ENCODE peak calls at places on chromosomes 5 and 9, in four cellular contexts. R is K562, O is HepG2, I is A549. U is an unnamed sample.

GRCh38 chr5:37495668-37496067 is 116.5 kb downstream of the WDR70 start:
- DNase-seq in O (no peak), R (no peak), I (no peak), U (no peak)

GRCh38 chr5:109062669-109063068 is 315.0 kb downstream of the FER start:
- DNase-seq in I (no peak), O (no peak), R (no peak), U (no peak)

GRCh38 chr5:1527533-1528205 is 3.9 kb upstream of the LPCAT1 start:
- DNase-seq in O (no peak), I (no peak), R (no peak), U (no peak)

GRCh38 chr9:127726871-127727270 is 8.2 kb downstream of the TOR2A start:
- DNase-seq in I (no peak), O (no peak), R (no peak), U (no peak)

GRCh38 chr9:108442604-108443277 is 413.0 kb downstream of the ACTL7B start:
- DNase-seq in O (peak; percentile 50), R (no peak), I (no peak), U (no peak)

GRCh38 chr5:73545403-73545779 is 20.0 kb downstream of the ANKRA2 start:
- DNase-seq in R (no peak), I (no peak), O (peak; percentile 66), U (no peak)

GRCh38 chr5:175246242-175246891 is 197.6 kb downstream of the DRD1 start:
- DNase-seq in I (peak; percentile 80), R (no peak), O (no peak), U (no peak)

GRCh38 chr5:63089147-63089546 is 510.5 kb downstream of the LRRC70 start:
- DNase-seq in I (no peak), R (no peak), O (no peak), U (no peak)

GRCh38 chr5:14577079-14577725 is 4.4 kb upstream of the OTULINL start:
- DNase-seq in R (no peak), O (no peak), I (no peak), U (no peak)

GRCh38 chr9:110202232-110202631 is 5.7 kb downstream of the C9orf152 start:
- DNase-seq in R (no peak), I (no peak), O (no peak), U (no peak)

GRCh38 chr9:110206388-110206787 is 1.6 kb downstream of the C9orf152 start:
- DNase-seq in R (no peak), O (no peak), I (no peak), U (no peak)

GRCh38 chr9:110208031-110208430 is at the start of gene C9orf152:
- DNase-seq in R (no peak), O (no peak), I (no peak), U (no peak)

DNA sequence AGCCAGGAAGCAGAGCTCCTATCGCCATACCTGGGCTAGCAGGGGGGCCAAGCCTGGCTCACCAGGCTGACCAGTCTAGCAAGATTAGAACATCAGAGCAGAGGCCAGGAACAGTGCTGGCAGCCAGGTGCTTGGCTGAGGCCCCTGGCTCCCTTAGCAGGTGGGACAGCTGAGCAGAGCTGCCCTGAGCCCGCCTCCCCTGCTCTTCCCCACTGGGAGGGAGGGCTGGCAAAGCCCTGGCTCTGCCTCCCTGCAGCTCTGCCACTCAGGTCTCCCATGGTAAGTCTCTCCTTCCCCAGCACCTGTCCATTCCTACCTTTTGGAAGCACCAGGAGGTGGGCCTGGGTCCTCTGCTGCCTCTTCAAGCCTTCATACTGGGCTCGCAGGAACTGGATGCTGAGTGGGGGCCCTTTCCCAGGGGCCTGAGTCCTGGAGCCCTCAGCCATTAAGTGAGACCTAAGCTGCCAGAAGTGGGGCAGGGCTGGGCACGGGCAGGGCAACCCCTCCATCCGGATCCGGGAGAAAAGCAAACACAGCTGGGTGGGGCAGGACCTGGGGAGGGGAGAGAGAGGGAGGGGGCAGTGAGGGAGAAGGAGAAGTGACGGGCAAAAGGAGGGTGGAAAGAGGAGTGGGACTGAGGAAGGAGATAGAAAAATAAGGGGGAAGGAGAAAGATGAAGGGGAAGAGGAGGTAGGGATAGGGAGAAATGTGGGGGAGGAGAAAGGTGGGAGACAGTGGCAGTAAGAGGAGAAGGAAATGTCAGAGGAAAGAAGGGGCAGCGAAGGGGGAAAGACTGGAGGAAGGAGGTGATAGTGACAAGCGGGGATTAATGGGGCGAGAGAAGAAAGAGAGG is 662 bp downstream of the C9orf152 start:
- DNase-seq in R (no peak), O (no peak), I (no peak), U (no peak)
- TF ChIP-seq SMC3 in R (no peak), O (no peak), I (no peak), U (no peak)

GRCh38 chr9:121860213-121860612 is 208.8 kb downstream of the DAB2IP start:
- DNase-seq in R (no peak), O (no peak), I (no peak), U (no peak)

GRCh38 chr9:121861501-121862180 is 210.2 kb downstream of the DAB2IP start:
- DNase-seq in R (peak; percentile 56), O (peak; percentile 43), I (peak; percentile 57), U (no peak)

GRCh38 chr9:121862371-121862970 is 211.0 kb downstream of the DAB2IP start:
- DNase-seq in I (no peak), R (no peak), O (no peak), U (no peak)

GRCh38 chr9:121859646-121860045 is 208.2 kb downstream of the DAB2IP start:
- DNase-seq in O (no peak), I (no peak), R (no peak), U (no peak)

DNA sequence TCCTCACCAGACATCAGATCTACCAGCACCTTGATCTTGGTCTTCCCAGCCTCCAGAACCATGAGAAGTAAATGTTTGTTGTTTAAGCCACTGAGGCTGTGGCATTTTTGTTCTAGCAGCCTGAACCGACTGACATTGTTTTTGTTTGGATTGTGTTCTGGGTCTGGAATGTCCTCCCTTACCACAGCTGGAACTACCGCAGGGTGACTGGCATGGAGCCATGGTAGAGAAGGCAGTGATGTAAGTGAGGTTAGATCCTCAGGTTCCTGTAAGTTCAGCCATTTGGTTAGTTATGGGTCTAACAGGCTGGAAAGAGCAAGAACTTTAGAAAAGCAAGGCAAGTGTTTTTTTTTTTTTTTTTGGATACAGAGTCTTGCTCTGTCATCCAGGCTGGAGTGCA is 209.3 kb downstream of the DAB2IP start:
- DNase-seq in I (no peak), O (no peak), R (no peak), U (no peak)
- TF ChIP-seq CHD4 in I (no peak), O (no peak), R (no peak), U (no peak)

GRCh38 chr9:122579874-122580273 is 3.3 kb downstream of the OR1L8 start:
- DNase-seq in O (no peak), R (no peak), I (no peak), U (no peak)

DNA sequence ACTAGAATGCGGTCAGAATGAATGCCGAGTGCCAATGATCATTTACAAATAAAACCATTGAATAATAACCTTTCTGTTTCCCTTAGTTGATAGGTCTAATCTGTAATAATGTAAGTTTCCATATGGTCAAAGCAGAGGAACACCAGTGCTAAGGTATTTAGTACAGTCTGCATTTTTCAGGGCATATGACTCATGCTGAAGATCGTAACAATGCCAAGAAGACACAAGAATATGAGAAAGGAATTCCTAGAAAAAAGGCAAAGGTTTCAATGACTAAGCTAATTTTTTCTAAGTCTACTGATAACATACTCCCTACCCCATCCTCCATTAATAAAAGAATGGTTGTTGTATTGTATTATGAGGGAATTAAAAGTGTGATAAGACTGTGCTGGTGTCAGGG is 2.8 kb downstream of the OR1L8 start:
- DNase-seq in O (no peak), R (peak; percentile 31), I (peak; percentile 18), U (no peak)
- TF ChIP-seq SMC3 in O (no peak), R (no peak), I (no peak), U (no peak)

GRCh38 chr5:116441223-116441622 is 133.4 kb downstream of the SEMA6A start:
- DNase-seq in I (no peak), O (no peak), R (no peak), U (no peak)
- TF ChIP-seq CHD4 in I (no peak), O (no peak), R (no peak), U (no peak)

GRCh38 chr9:5813837-5814236 is 19.1 kb downstream of the ERMP1 start:
- DNase-seq in O (no peak), R (no peak), I (no peak), U (no peak)

GRCh38 chr9:5815421-5815820 is 17.5 kb downstream of the ERMP1 start:
- DNase-seq in R (no peak), O (no peak), I (no peak), U (no peak)

GRCh38 chr9:5818424-5819142 is 14.3 kb downstream of the ERMP1 start:
- DNase-seq in O (no peak), I (no peak), R (no peak), U (no peak)

GRCh38 chr9:5820425-5820824 is 12.5 kb downstream of the ERMP1 start:
- DNase-seq in R (no peak), O (no peak), I (no peak), U (no peak)

GRCh38 chr9:5817776-5818336 is 15.1 kb downstream of the ERMP1 start:
- DNase-seq in I (no peak), R (no peak), O (peak; percentile 38), U (no peak)
- TF ChIP-seq SMC3 in I (no peak), R (no peak), O (no peak), U (no peak)

DNA sequence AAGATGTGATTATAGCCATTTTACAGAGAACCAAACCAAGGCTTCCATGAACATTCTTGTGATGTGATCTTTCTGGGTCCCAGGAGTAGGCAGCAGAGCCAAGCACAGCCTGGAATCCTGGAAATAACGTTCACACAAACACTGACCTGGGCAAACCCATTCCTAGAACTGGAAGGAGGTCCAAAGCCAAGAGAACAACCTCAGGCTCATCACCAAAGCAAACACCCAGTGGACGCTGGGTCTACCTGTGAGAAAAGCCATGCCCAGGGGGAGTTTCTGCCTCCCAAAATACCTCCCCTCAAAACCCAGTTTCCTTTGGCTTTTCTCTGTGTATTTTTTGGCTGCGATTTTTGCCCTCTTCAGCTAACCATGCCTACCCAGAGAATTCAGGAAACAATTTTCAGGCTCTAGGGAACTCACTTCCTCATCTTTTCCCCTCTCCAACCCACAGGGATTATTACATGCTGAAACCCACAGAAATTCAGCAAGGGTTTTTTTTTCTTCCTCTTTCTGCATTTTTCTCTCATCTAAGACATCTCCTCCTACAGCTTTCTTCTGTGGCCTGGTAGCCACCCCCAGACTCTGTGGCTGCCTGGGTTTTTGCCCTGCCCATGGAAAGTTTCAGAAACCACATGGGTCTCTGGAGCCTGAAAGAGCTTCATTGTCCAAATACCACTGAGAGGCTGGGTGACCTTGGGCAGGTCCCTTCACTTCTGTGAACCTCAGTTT is 75.0 kb downstream of the TNC start:
- DNase-seq in R (no peak), I (no peak), O (no peak), U (peak; percentile 5)
- TF ChIP-seq CHD4 in R (no peak), I (no peak), O (no peak), U (no peak)

GRCh38 chr9:19939890-19940289 is 151.1 kb upstream of the SLC24A2 start:
- DNase-seq in I (no peak), R (no peak), O (no peak), U (no peak)
- TF ChIP-seq SMC3 in I (no peak), R (no peak), O (no peak), U (no peak)

DNA sequence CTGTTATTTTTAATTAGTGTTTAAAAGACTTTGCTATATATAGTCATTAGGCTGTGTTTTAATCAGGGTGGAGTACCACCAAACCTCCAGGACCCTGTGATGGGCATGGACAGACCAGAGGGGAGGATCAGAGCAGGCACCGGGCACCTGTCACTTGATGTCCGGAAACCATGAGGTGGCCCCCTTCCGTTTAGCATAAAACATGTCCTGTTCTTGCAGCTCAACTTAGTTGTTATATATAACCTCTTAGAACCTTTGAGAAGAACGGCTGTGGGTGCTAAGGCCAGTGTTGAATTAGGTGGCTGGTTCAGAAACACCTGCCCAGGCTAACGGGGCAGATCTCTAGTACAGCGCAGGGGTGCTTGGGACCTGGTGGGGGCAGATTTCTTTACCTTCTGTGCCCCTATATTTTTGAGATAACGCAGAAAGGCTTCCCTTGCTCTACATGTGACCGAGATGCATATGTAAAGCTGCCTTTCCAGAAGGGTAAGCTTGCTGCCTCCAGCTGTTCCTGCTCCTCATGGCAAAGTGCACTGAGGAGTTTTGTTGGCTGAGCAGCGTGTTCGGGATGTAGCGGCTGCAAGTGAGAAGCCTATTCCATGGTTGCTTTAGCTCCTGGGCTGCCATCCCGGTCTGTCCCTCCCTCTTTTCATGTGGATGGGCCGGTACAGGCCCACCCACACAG is 255.5 kb downstream of the FANCC start:
- DNase-seq in R (no peak), I (no peak), O (no peak), U (no peak)
- TF ChIP-seq CHD4 in R (no peak), I (no peak), O (no peak), U (no peak)

U was measured in GM12878.